ENCODE peak calls at places on chromosomes 3 and 15, in four cellular contexts. P is HL-60, U is K562, E is GM12878. A is an unnamed sample.

GRCh38 chr3:38238416-38239008 is 27.1 kb upstream of the SLC22A13 start:
- DNase-seq in P (no peak), U (no peak), E (no peak), A (no peak)

GRCh38 chr15:77988386-77989301 is 88.9 kb downstream of the TBC1D2B start:
- DNase-seq in P (no peak), U (no peak), E (no peak), A (no peak)

GRCh38 chr15:68303560-68304436 is 26.3 kb downstream of the FEM1B start:
- DNase-seq in P (no peak), U (no peak), E (no peak), A (no peak)

GRCh38 chr3:65600888-65601287 is 437.8 kb downstream of the MAGI1 start:
- DNase-seq in P (no peak), U (no peak), E (no peak), A (no peak)

GRCh38 chr3:67109651-67110204 is 111.6 kb downstream of the KBTBD8 start:
- DNase-seq in P (no peak), U (peak), E (no peak), A (no peak)

GRCh38 chr3:157427906-157428305 is 8.7 kb upstream of the PTX3 start:
- DNase-seq in P (no peak), U (no peak), E (no peak), A (no peak)

GRCh38 chr15:41494190-41494921 is 682 bp downstream of the ITPKA start:
- DNase-seq in P (no peak), U (peak), E (no peak), A (peak)

GRCh38 chr3:89697321-89697916 is 590.0 kb downstream of the EPHA3 start:
- DNase-seq in P (no peak), U (no peak), E (no peak), A (no peak)

GRCh38 chr15:101694261-101694660 is 30.0 kb downstream of the TARS3 start:
- DNase-seq in P (no peak), U (peak), E (no peak), A (no peak)

GRCh38 chr15:29690765-29691475 is 131.3 kb downstream of the TJP1 start:
- DNase-seq in P (no peak), U (no peak), E (no peak), A (no peak)

GRCh38 chr3:141959531-141959920 is 83.1 kb downstream of the ATP1B3 start:
- DNase-seq in P (no peak), U (no peak), E (no peak), A (no peak)

GRCh38 chr3:94336076-94336741 is 273.3 kb downstream of the NSUN3 start:
- DNase-seq in P (no peak), U (no peak), E (no peak), A (no peak)

GRCh38 chr15:62770111-62770660 is 272.4 kb upstream of the TPM1 start:
- DNase-seq in P (no peak), U (no peak), E (no peak), A (no peak)

GRCh38 chr3:116445291-116445841 is at the start of gene LSAMP:
- DNase-seq in P (no peak), U (no peak), E (no peak), A (no peak)

GRCh38 chr15:100026041-100026440 is 292.8 kb upstream of the LYSMD4 start:
- DNase-seq in P (no peak), U (no peak), E (no peak), A (no peak)

GRCh38 chr3:16386536-16386935 is 121.5 kb downstream of the OXNAD1 start:
- DNase-seq in P (no peak), U (no peak), E (no peak), A (no peak)

GRCh38 chr15:72368895-72369294 is 6.9 kb downstream of the HEXA start:
- DNase-seq in P (peak), U (no peak), E (no peak), A (no peak)

GRCh38 chr3:157135671-157136396 is 24.1 kb downstream of the CCNL1 start:
- DNase-seq in P (no peak), U (peak), E (no peak), A (no peak)

GRCh38 chr15:101366853-101367252 is 71.8 kb upstream of the SNRPA1 start:
- DNase-seq in P (no peak), U (no peak), E (no peak), A (no peak)

GRCh38 chr3:126351771-126352475 is 5.3 kb downstream of the KLF15 start:
- DNase-seq in P (no peak), U (no peak), E (no peak), A (no peak)

GRCh38 chr15:73930790-73931281 is 4.6 kb downstream of the LOXL1 start:
- DNase-seq in P (no peak), U (no peak), E (no peak), A (no peak)

GRCh38 chr15:66085128-66085527 is 168.4 kb downstream of the MEGF11 start:
- DNase-seq in P (no peak), U (peak), E (no peak), A (no peak)

GRCh38 chr3:135694142-135694541 is 271.4 kb upstream of the PPP2R3A start:
- DNase-seq in P (no peak), U (no peak), E (no peak), A (no peak)

GRCh38 chr3:64489361-64490044 is 198.3 kb downstream of the ADAMTS9 start:
- DNase-seq in P (no peak), U (peak), E (no peak), A (no peak)

DNA sequence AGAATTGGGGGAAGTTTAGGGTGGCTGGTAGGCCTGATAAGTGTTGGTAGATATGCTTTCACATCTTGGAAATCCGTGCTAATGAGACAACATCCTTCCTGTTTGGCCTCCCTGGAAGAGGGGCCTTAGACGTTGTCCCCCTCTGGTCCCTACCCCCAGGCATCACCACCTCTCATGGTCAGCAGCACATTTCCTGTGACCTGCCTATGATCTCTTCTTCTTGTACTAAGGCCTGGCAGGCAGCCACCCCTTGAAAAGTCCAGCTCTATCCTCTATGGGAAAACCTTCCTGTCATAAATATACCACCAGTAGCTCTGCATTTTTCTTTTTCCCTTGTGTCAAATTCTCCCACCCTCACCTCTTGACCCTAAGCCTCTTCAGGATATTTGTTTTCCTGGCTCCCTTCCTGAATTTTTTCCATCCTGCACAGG is 107.7 kb downstream of the SNRK start:
- DNase-seq in P (no peak), U (no peak), E (no peak), A (no peak)
- TF ChIP-seq SPI1 in P (no peak), U (no peak), E (no peak), A (no peak)

GRCh38 chr15:32855942-32856341 is 138.1 kb downstream of the GREM1 start:
- DNase-seq in P (no peak), U (no peak), E (no peak), A (no peak)

GRCh38 chr15:32849769-32850668 is 132.2 kb downstream of the GREM1 start:
- DNase-seq in P (peak), U (no peak), E (no peak), A (no peak)

GRCh38 chr15:32852771-32853170 is 135.0 kb downstream of the GREM1 start:
- DNase-seq in P (no peak), U (no peak), E (no peak), A (no peak)

GRCh38 chr15:32853667-32854066 is 135.9 kb downstream of the GREM1 start:
- DNase-seq in P (no peak), U (no peak), E (no peak), A (no peak)

GRCh38 chr15:32851619-32852416 is 134.0 kb downstream of the GREM1 start:
- DNase-seq in P (no peak), U (no peak), E (no peak), A (no peak)
- TF ChIP-seq SPI1 in P (no peak), U (no peak), E (no peak), A (no peak)

DNA sequence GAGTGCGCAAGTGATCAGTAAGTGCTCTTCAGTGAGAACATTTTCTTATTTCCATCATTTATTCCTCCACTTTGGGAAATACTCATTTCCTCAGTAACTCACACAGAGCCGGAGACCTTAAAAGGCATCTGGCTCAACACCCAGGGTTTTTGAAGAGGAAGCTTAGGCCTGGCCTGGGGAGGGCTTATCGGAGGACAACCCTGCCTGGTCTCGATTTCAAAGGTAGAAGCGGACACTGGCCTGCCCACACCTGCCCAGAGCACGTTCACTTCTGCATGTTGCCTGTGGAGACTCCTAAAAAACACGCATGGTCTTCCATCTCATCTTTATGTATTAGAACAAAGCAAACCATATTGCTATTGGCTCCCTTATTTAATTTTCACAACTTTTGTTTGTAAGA is 55.5 kb upstream of the FURIN start:
- DNase-seq in P (no peak), U (no peak), E (no peak), A (no peak)
- TF ChIP-seq SPI1 in P (no peak), U (no peak), E (no peak), A (no peak)

GRCh38 chr15:82699726-82700125 is 9.9 kb downstream of the AP3B2 start:
- DNase-seq in P (no peak), U (peak), E (no peak), A (no peak)
- TF ChIP-seq SPI1 in P (no peak), U (no peak), E (no peak), A (no peak)

GRCh38 chr3:52136513-52136912 is 17.7 kb downstream of the POC1A start:
- DNase-seq in P (no peak), U (no peak), E (no peak), A (no peak)

GRCh38 chr3:52132930-52133329 is 21.3 kb downstream of the POC1A start:
- DNase-seq in P (no peak), U (no peak), E (no peak), A (no peak)

GRCh38 chr3:52135332-52135731 is 18.9 kb downstream of the POC1A start:
- DNase-seq in P (no peak), U (no peak), E (no peak), A (no peak)

GRCh38 chr3:52137311-52137710 is 16.9 kb downstream of the POC1A start:
- DNase-seq in P (no peak), U (no peak), E (no peak), A (no peak)

GRCh38 chr3:52134761-52135160 is 19.5 kb downstream of the POC1A start:
- DNase-seq in P (no peak), U (no peak), E (no peak), A (no peak)
- TF ChIP-seq SPI1 in P (peak), U (no peak), E (peak), A (peak)

DNA sequence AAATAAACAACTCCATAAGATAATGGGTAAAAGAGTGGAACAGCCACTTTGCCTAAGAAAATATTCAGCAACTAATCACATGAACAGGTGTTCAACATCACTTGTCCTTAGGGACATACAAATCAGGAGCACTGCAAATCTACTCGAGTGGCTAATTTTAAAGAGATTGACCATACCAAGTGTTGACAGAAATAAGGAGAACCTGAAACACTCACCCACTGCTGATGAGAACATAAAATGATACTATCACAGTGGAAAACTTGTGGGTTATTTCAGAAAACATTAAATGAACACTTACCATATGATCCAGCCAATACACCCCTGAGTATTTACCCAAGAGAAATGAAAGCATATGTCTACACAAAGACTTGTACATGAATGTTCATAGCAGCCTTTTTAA is 70.5 kb downstream of the GABRB3 start:
- DNase-seq in P (no peak), U (no peak), E (no peak), A (no peak)
- TF ChIP-seq SPI1 in P (no peak), U (no peak), E (no peak), A (no peak)

GRCh38 chr3:188884299-188885043 is 287.3 kb upstream of the TPRG1 start:
- DNase-seq in P (no peak), U (no peak), E (no peak), A (no peak)

GRCh38 chr3:188888321-188889056 is 283.3 kb upstream of the TPRG1 start:
- DNase-seq in P (no peak), U (no peak), E (no peak), A (no peak)

GRCh38 chr3:188890572-188891270 is 281.1 kb upstream of the TPRG1 start:
- DNase-seq in P (no peak), U (no peak), E (no peak), A (no peak)

GRCh38 chr3:188889070-188889491 is 282.7 kb upstream of the TPRG1 start:
- DNase-seq in P (no peak), U (no peak), E (no peak), A (no peak)
- TF ChIP-seq SPI1 in P (no peak), U (no peak), E (no peak), A (no peak)

GRCh38 chr15:91444656-91445055 is 344.6 kb downstream of the SV2B start:
- DNase-seq in P (no peak), U (no peak), E (no peak), A (no peak)

GRCh38 chr15:91448245-91448644 is 348.2 kb downstream of the SV2B start:
- DNase-seq in P (no peak), U (no peak), E (no peak), A (no peak)

DNA sequence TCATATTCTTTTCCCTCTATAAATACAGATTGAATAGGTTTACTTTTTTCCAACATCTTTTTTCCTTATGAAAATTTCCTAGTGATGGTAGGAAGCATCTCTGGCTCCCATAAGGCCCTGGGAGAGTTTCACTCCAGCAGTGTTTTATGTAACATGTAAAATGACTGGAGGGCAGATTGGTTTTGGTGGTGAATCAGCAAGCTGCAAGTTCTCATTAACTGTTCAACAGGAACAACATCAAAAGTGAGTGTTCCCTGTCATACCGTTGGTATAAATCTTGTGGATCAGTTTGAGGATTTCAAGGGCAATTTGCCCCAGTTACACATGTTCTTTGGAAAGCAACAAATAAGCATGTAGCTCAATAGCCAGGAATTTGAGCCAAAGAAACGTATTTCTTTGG is 345.6 kb downstream of the SV2B start:
- DNase-seq in P (no peak), U (no peak), E (no peak), A (no peak)
- TF ChIP-seq SPI1 in P (no peak), U (no peak), E (no peak), A (no peak)

GRCh38 chr3:14804835-14805780 is 13.7 kb upstream of the FGD5 start:
- DNase-seq in P (no peak), U (peak), E (no peak), A (no peak)
- TF ChIP-seq SPI1 in P (no peak), U (peak), E (no peak), A (no peak)

GRCh38 chr15:51759557-51760070 is 8.2 kb downstream of the TMOD2 start:
- DNase-seq in P (no peak), U (peak), E (no peak), A (no peak)
- TF ChIP-seq SPI1 in P (no peak), U (no peak), E (no peak), A (no peak)